ENCODE peak calls at places on chromosome 20, in ten cellular contexts. K, B, N, I, R, S, D, Q, W and A are unnamed samples.

GRCh38 chr20:8389381-8390368 is 257.6 kb downstream of the PLCB1 start:
- DNase-seq in K (no peak), B (no peak), N (no peak), I (peak; percentile 45), R (no peak), S (no peak), D (no peak), Q (no peak), W (no peak), A (no peak)

GRCh38 chr20:54168961-54169862 is 4.6 kb downstream of the CYP24A1 start:
- DNase-seq in K (no peak), B (no peak), N (no peak), I (no peak), R (no peak), S (no peak), D (no peak), Q (no peak), W (no peak), A (no peak)

GRCh38 chr20:61599061-61599930 is 347.2 kb downstream of the CDH4 start:
- DNase-seq in K (no peak), B (no peak), N (peak; percentile 23), I (no peak), R (no peak), S (no peak), D (no peak), Q (no peak), W (peak; percentile 41), A (no peak)

GRCh38 chr20:50837532-50838321 is 42.9 kb downstream of the BCAS4 start:
- DNase-seq in K (no peak), B (no peak), N (no peak), I (no peak), R (no peak), S (peak; percentile 60), D (no peak), Q (no peak), W (no peak), A (no peak)

GRCh38 chr20:21102691-21103311 is 3.4 kb downstream of the LINC00237 start:
- DNase-seq in K (no peak), B (no peak), N (peak; percentile 49), I (no peak), R (no peak), S (no peak), D (no peak), Q (peak; percentile 67), W (no peak), A (no peak)

GRCh38 chr20:14717124-14718004 is 380.0 kb upstream of the FLRT3 start:
- DNase-seq in K (no peak), B (no peak), N (no peak), I (peak; percentile 50), R (no peak), S (no peak), D (no peak), Q (no peak), W (no peak), A (no peak)

GRCh38 chr20:36569847-36570429 is 3.5 kb upstream of the TGIF2 start:
- DNase-seq in K (no peak), B (no peak), N (no peak), I (no peak), R (no peak), S (no peak), D (no peak), Q (no peak), W (no peak), A (no peak)

GRCh38 chr20:1330075-1330830 is 1.3 kb upstream of the SDCBP2 start:
- DNase-seq in K (no peak), B (no peak), N (no peak), I (no peak), R (no peak), S (no peak), D (peak; percentile 28), Q (peak; percentile 9), W (no peak), A (peak; percentile 18)

GRCh38 chr20:36744764-36745191 is 1.1 kb downstream of the NDRG3 start:
- DNase-seq in K (no peak), B (no peak), N (peak; percentile 20), I (no peak), R (no peak), S (no peak), D (no peak), Q (peak; percentile 15), W (no peak), A (peak; percentile 51)

GRCh38 chr20:13515291-13515690 is 123.4 kb downstream of the TASP1 start:
- DNase-seq in K (no peak), B (no peak), N (no peak), I (no peak), R (no peak), S (no peak), D (no peak), Q (no peak), W (no peak), A (no peak)

GRCh38 chr20:6783752-6784725 is 16.6 kb downstream of the BMP2 start:
- DNase-seq in K (no peak), B (no peak), N (no peak), I (no peak), R (no peak), S (no peak), D (no peak), Q (no peak), W (no peak), A (no peak)

GRCh38 chr20:24828992-24829648 is 119.9 kb upstream of the CST7 start:
- DNase-seq in K (no peak), B (no peak), N (no peak), I (no peak), R (no peak), S (no peak), D (no peak), Q (no peak), W (no peak), A (no peak)

GRCh38 chr20:13771853-13772453 is 12.8 kb downstream of the ESF1 start:
- DNase-seq in K (no peak), B (no peak), N (no peak), I (peak; percentile 28), R (no peak), S (no peak), D (no peak), Q (no peak), W (no peak), A (no peak)

GRCh38 chr20:48336647-48337046 is 491.2 kb downstream of the PREX1 start:
- DNase-seq in K (no peak), B (no peak), N (no peak), I (no peak), R (no peak), S (no peak), D (no peak), Q (no peak), W (no peak), A (no peak)

GRCh38 chr20:41881466-41882046 is 263.4 kb upstream of the CHD6 start:
- DNase-seq in K (no peak), B (no peak), N (no peak), I (no peak), R (no peak), S (no peak), D (no peak), Q (no peak), W (no peak), A (no peak)

GRCh38 chr20:50197463-50197862 is 6.8 kb downstream of the CEBPB start:
- DNase-seq in K (no peak), B (no peak), N (no peak), I (no peak), R (no peak), S (no peak), D (no peak), Q (no peak), W (no peak), A (no peak)

GRCh38 chr20:32078777-32079176 is 26.7 kb downstream of the HCK start:
- DNase-seq in K (no peak), B (no peak), N (no peak), I (no peak), R (no peak), S (no peak), D (no peak), Q (no peak), W (no peak), A (no peak)

GRCh38 chr20:4832469-4832868 is 110.8 kb downstream of the PRND start:
- DNase-seq in K (no peak), B (no peak), N (no peak), I (no peak), R (no peak), S (no peak), D (no peak), Q (no peak), W (no peak), A (no peak)

GRCh38 chr20:36936341-36936740 is 15.2 kb downstream of the SAMHD1 start:
- DNase-seq in K (no peak), B (no peak), N (no peak), I (no peak), R (no peak), S (no peak), D (no peak), Q (no peak), W (no peak), A (no peak)

GRCh38 chr20:36818185-36818584 is 44.6 kb upstream of the DSN1 start:
- DNase-seq in K (no peak), B (no peak), N (no peak), I (no peak), R (no peak), S (no peak), D (no peak), Q (no peak), W (no peak), A (no peak)

GRCh38 chr20:41306061-41306727 is 11.3 kb downstream of the ZHX3 start:
- DNase-seq in K (no peak), B (no peak), N (no peak), I (no peak), R (no peak), S (no peak), D (no peak), Q (no peak), W (no peak), A (no peak)

GRCh38 chr20:32354592-32355416 is 3.3 kb upstream of the ASXL1 start:
- DNase-seq in K (no peak), B (no peak), N (no peak), I (no peak), R (no peak), S (peak; percentile 63), D (no peak), Q (no peak), W (no peak), A (no peak)

GRCh38 chr20:46657618-46658017 is 6.4 kb upstream of the SLC13A3 start:
- DNase-seq in K (no peak), B (no peak), N (no peak), I (no peak), R (no peak), S (no peak), D (no peak), Q (no peak), W (no peak), A (no peak)

GRCh38 chr20:34311118-34312023 is 8.2 kb upstream of the AHCY start:
- DNase-seq in K (no peak), B (no peak), N (peak; percentile 43), I (no peak), R (no peak), S (no peak), D (no peak), Q (peak; percentile 29), W (peak; percentile 36), A (peak; percentile 83)

GRCh38 chr20:32149566-32150170 is 40.2 kb downstream of the TM9SF4 start:
- DNase-seq in K (no peak), B (no peak), N (no peak), I (no peak), R (no peak), S (no peak), D (no peak), Q (no peak), W (no peak), A (no peak)